ENCODE peak calls at places on chromosomes 11 and 22, in five cellular contexts. M is A549, G is GM10248, P is kidney, Y is H1. B is an unnamed sample.
A peak's percentile ranks its signal among the peaks of the same experiment; 100 is the strongest.

GRCh38 chr22:38754247-38755154 is 1.3 kb downstream of the SUN2 start:
- DNase-seq in M (no peak), G (no peak), P (peak; percentile 80), Y (no peak), B (no peak)

GRCh38 chr22:48077699-48078098 is 1315.2 kb downstream of the TBC1D22A start:
- DNase-seq in M (no peak), G (no peak), P (no peak), Y (no peak), B (no peak)

GRCh38 chr11:3086671-3087150 is 29.5 kb upstream of the CARS1 start:
- DNase-seq in M (no peak), G (peak; percentile 10), P (peak; percentile 70), Y (no peak), B (no peak)

GRCh38 chr22:24503137-24503850 is 8.2 kb downstream of the UPB1 start:
- DNase-seq in M (peak; percentile 36), G (peak; percentile 87), P (peak; percentile 77), Y (no peak), B (peak; percentile 72)

GRCh38 chr11:117817213-117818035 is 7.1 kb downstream of the FXYD2 start:
- DNase-seq in M (peak; percentile 70), G (peak; percentile 70), P (peak; percentile 95), Y (peak; percentile 70), B (peak; percentile 90)

GRCh38 chr22:25048659-25049657 is 96.4 kb downstream of the KIAA1671 start:
- DNase-seq in M (peak; percentile 64), G (peak; percentile 84), P (peak; percentile 76), Y (no peak), B (peak; percentile 68)

GRCh38 chr22:19886605-19887250 is 32.1 kb upstream of the GNB1L start:
- DNase-seq in M (no peak), G (no peak), P (peak; percentile 67), Y (no peak), B (no peak)

GRCh38 chr22:44628273-44628672 is 73.7 kb upstream of the PRR5 start:
- DNase-seq in M (no peak), G (no peak), P (peak; percentile 68), Y (no peak), B (no peak)

GRCh38 chr22:43157874-43158546 is 6.7 kb downstream of the TSPO start:
- DNase-seq in M (no peak), G (no peak), P (peak; percentile 61), Y (no peak), B (no peak)

GRCh38 chr11:55714982-55715888 is 53.2 kb downstream of the OR4C6 start:
- DNase-seq in M (peak; percentile 19), G (no peak), P (no peak), Y (no peak), B (no peak)

GRCh38 chr22:21099578-21099977 is 53.8 kb downstream of the LRRC74B start:
- DNase-seq in M (no peak), G (no peak), P (no peak), Y (no peak), B (no peak)

GRCh38 chr22:36221799-36222751 is 17.3 kb downstream of the APOL2 start:
- DNase-seq in M (peak; percentile 39), G (peak; percentile 57), P (no peak), Y (peak; percentile 15), B (peak; percentile 53)

GRCh38 chr11:65355013-65355775 is 643 bp downstream of the TIGD3 start:
- DNase-seq in M (no peak), G (peak; percentile 66), P (peak; percentile 83), Y (no peak), B (no peak)

GRCh38 chr11:32168924-32169323 is 78.0 kb downstream of the RCN1 start:
- DNase-seq in M (no peak), G (no peak), P (no peak), Y (no peak), B (no peak)

GRCh38 chr11:117879516-117880480 is 3.3 kb upstream of the FXYD6 start:
- DNase-seq in M (no peak), G (no peak), P (no peak), Y (no peak), B (no peak)

GRCh38 chr11:33861911-33862310 is 30.0 kb downstream of the LMO2 start:
- DNase-seq in M (no peak), G (no peak), P (no peak), Y (no peak), B (no peak)

GRCh38 chr11:78041843-78042455 is 18.9 kb upstream of the KCTD14 start:
- DNase-seq in M (no peak), G (no peak), P (no peak), Y (no peak), B (no peak)

GRCh38 chr22:38318792-38319773 is 1.9 kb upstream of the CSNK1E start:
- DNase-seq in M (no peak), G (no peak), P (no peak), Y (no peak), B (no peak)

GRCh38 chr22:20550057-20550817 is 42.8 kb downstream of the MED15 start:
- DNase-seq in M (no peak), G (no peak), P (no peak), Y (no peak), B (no peak)

GRCh38 chr22:20107471-20107901 is 8.4 kb upstream of the RANBP1 start:
- DNase-seq in M (no peak), G (no peak), P (peak; percentile 52), Y (no peak), B (no peak)

GRCh38 chr11:95429376-95429907 is 198.4 kb upstream of the SESN3 start:
- DNase-seq in M (no peak), G (no peak), P (no peak), Y (no peak), B (no peak)

GRCh38 chr11:132632641-132633124 is 899.6 kb downstream of the OPCML start:
- DNase-seq in M (peak; percentile 7), G (no peak), P (no peak), Y (no peak), B (no peak)

GRCh38 chr22:41565403-41566054 is 4.7 kb downstream of the CSDC2 start:
- DNase-seq in M (peak; percentile 73), G (no peak), P (no peak), Y (no peak), B (no peak)

GRCh38 chr22:28976588-28976987 is 85.0 kb downstream of the C22orf31 start:
- DNase-seq in M (no peak), G (no peak), P (no peak), Y (no peak), B (no peak)

GRCh38 chr11:35281169-35281591 is 138.2 kb downstream of the SLC1A2 start:
- DNase-seq in M (no peak), G (no peak), P (no peak), Y (no peak), B (no peak)

GRCh38 chr11:19187880-19188279 is 13.9 kb downstream of the CSRP3 start:
- DNase-seq in M (no peak), G (no peak), P (no peak), Y (no peak), B (no peak)

DNA sequence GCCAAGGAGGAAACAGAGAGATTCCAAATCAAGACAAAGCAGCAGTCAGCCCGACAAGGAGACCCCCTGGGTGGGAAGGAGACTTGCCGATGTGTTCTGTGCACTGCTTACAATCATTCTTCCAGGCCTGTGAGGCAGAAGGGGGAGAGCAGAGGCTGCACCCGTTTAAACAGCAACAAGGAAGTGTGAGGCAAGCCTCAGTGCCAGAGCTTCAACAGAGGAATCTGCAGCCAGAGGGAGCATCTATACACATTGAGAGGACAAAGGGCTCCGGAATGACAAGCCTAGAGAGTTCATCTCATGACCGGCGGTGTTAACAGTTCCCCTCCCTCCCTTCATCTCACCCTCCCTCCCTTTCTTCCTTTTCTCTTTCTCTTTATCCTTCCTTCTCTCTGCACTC is 121.2 kb downstream of the NXPE2 start:
- DNase-seq in M (no peak), G (no peak), P (no peak), Y (no peak), B (no peak)
- TF ChIP-seq CTCF in M (no peak), G (no peak), P (no peak), Y (peak; percentile 46), B (no peak)

GRCh38 chr11:100808904-100809491 is 121.9 kb downstream of the ARHGAP42 start:
- DNase-seq in M (peak; percentile 21), G (no peak), P (no peak), Y (no peak), B (no peak)
- TF ChIP-seq CTCF in M (no peak), G (no peak), P (no peak), Y (no peak), B (no peak)

DNA sequence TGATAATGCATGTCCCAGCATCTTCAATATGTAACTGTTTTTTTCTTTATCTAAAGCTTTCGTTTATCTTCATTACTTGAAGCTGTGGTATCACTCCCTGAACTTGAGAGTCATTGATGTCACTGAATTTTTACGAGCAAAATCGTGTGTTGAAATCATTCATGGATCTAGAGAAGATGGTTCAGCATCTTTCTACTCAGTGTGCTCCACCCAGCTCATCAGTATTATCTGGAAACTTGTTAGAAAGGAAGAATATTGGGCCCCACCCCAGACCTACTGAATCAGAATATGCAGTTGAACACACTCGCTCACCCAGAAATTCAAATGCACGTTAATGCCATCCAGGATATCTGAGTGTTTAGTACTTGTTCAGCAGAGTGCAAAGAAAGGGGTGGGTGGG is 8.3 kb downstream of the CDON start:
- DNase-seq in M (no peak), G (no peak), P (no peak), Y (no peak), B (no peak)
- TF ChIP-seq CTCF in M (no peak), G (no peak), P (no peak), Y (no peak), B (no peak)

DNA sequence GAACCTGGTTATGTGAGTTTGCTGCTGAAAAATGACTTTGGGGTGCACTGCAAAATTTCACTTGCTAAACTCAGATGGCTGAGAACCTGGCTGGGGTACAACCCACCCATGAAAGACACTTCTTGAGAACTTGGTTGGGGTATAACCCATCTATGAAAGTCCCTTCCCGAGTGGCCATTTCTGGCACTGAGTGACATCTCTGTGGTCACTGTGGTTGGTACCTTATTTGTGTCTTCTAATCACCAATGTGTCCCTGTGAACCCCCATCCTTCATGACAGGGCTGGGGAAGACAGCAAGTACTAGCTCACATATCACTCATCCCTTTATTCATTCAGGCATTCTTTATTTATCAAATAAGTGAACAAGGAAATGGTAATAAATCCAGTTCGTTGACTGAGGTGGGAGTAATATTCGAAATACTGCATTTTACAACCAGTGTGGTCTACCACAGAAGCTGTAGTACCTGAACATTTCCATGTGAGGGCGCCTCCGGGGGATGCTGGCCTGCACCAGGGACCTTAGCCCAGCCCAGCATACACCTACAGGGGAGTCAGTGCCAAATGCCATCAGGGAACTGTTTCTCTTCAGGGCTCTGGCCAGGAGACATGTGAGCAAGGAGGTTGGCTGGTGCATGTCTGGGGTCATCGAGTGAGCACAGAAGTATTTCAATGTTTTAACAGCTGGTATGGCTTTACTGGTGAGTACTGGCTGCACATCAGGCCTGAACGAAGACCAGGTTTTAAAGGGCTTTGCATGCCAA is 122.1 kb downstream of the CSNK2A3 start:
- DNase-seq in M (peak; percentile 18), G (peak; percentile 37), P (no peak), Y (no peak), B (peak; percentile 58)
- TF ChIP-seq CTCF in M (no peak), G (no peak), P (peak; percentile 49), Y (peak; percentile 86), B (peak; percentile 74)

GRCh38 chr11:58765078-58765477 is 33.3 kb upstream of the GLYAT start:
- DNase-seq in M (no peak), G (no peak), P (no peak), Y (no peak), B (no peak)

GRCh38 chr11:58770166-58770565 is 38.4 kb upstream of the GLYAT start:
- DNase-seq in M (no peak), G (no peak), P (no peak), Y (no peak), B (no peak)

GRCh38 chr11:58770627-58771457 is 39.1 kb upstream of the GLYAT start:
- DNase-seq in M (peak; percentile 19), G (no peak), P (no peak), Y (no peak), B (no peak)

GRCh38 chr11:58769308-58769707 is 37.6 kb upstream of the GLYAT start:
- DNase-seq in M (no peak), G (no peak), P (no peak), Y (no peak), B (no peak)

GRCh38 chr11:58768137-58768536 is 36.4 kb upstream of the GLYAT start:
- DNase-seq in M (no peak), G (no peak), P (no peak), Y (no peak), B (no peak)
- TF ChIP-seq CTCF in M (no peak), G (no peak), P (no peak), Y (no peak), B (no peak)